ENCODE peak calls at places on chromosomes 16 and 17, in eight cellular contexts. V is tibial artery, L is transverse colon, F is mucosa of descending colon, E is osteoblast, X is AG10803, U is GM23338, O is lung. D is an unnamed sample.

GRCh38 chr17:77822302-77823030 is 136.0 kb upstream of the TNRC6C start:
- DNase-seq in U (no peak), O (no peak), L (peak; percentile 56), V (peak; percentile 75), E (no peak), X (peak; percentile 28), F (no peak), D (peak; percentile 56)

GRCh38 chr16:81366316-81366932 is 51.7 kb downstream of the GAN start:
- DNase-seq in L (no peak), U (peak; percentile 70), X (peak; percentile 47), E (peak; percentile 67), O (no peak), V (no peak), F (no peak), D (no peak)

GRCh38 chr17:28342313-28342712 is 6.8 kb downstream of the TNFAIP1 start:
- DNase-seq in O (no peak), E (no peak), X (no peak), F (no peak), U (no peak), L (no peak), V (no peak), D (no peak)

GRCh38 chr16:48126801-48127644 is 28.8 kb downstream of the ABCC12 start:
- DNase-seq in E (peak; percentile 93), X (peak; percentile 98), O (peak; percentile 77), F (no peak), U (no peak), L (no peak), V (no peak), D (no peak)

GRCh38 chr17:58918072-58918471 is 162.4 kb downstream of the PPM1E start:
- DNase-seq in F (no peak), E (no peak), X (no peak), L (no peak), O (no peak), U (peak; percentile 30), V (no peak), D (no peak)

GRCh38 chr16:16161319-16161718 is 62.0 kb downstream of the ABCC6 start:
- DNase-seq in V (no peak), O (no peak), U (no peak), E (no peak), F (no peak), L (no peak), X (no peak), D (no peak)

GRCh38 chr17:68719431-68719830 is 118.3 kb upstream of the FAM20A start:
- DNase-seq in V (no peak), X (peak; percentile 61), F (no peak), O (no peak), L (no peak), E (peak; percentile 81), U (no peak), D (no peak)

GRCh38 chr17:44389281-44389680 is at the start of gene ITGA2B:
- DNase-seq in V (no peak), O (no peak), U (no peak), F (no peak), X (no peak), E (no peak), L (no peak), D (no peak)

GRCh38 chr17:72632026-72632684 is 460.3 kb downstream of the SLC39A11 start:
- DNase-seq in F (peak; percentile 90), V (no peak), X (no peak), U (no peak), E (no peak), O (no peak), L (peak; percentile 91), D (no peak)

GRCh38 chr16:86068722-86069121 is 169.8 kb downstream of the IRF8 start:
- DNase-seq in V (no peak), X (no peak), O (no peak), F (no peak), U (no peak), L (no peak), E (no peak), D (no peak)

GRCh38 chr17:42548070-42548837 is 4.5 kb upstream of the HSD17B1 start:
- DNase-seq in V (no peak), L (peak; percentile 93), E (peak; percentile 90), O (peak; percentile 86), U (peak; percentile 98), X (no peak), F (peak; percentile 91), D (peak; percentile 62)

GRCh38 chr17:66637491-66637890 is 197.4 kb upstream of the CACNG5 start:
- DNase-seq in F (no peak), V (no peak), X (no peak), O (no peak), U (no peak), E (no peak), L (no peak), D (no peak)

DNA sequence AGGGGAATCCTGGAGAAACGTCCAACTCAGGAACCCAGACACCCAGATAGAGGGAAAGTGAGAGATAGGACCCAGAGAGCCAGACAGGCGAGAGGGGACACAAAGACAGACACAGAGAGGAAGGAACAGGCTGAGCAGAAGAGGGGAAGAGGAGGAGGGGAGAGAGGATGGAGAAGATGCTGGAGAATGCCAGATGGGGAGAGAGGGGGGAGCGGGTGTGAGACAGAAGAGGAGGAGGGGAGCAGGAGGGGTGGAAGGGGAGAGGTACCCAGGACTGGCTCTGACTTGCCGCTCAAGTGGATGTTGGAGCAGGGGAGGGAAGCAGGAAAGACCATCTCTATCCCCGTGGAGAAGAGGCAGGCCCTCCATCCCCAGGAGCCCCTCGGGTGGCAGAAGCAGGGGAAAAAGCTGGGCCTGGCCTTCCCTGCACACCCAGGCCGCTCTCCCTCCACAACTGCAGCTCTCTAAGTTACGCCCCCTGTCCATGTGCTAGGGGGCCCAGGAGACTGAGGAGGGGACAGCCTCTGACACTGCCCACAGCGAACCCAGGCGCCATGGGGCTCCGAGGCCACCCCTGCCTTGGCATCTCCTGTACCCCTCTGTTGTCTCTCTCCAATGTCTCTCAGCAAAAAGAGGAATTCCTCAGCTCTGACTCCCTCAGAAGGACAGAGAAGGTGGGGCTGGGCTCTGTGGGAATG is 4.8 kb downstream of the PPP1R9B start:
- DNase-seq in E (peak; percentile 65), X (no peak), F (no peak), V (no peak), U (no peak), L (no peak), O (no peak), D (no peak)
- H3K4me3 ChIP-seq in E (no peak overlapping the region), X (no peak overlapping the region), F (no peak overlapping the region), V (peak overlapping the region; percentile 74), U (no peak overlapping the region), L (no peak overlapping the region), O (no peak overlapping the region), D (peak overlapping the region; percentile 5)

DNA sequence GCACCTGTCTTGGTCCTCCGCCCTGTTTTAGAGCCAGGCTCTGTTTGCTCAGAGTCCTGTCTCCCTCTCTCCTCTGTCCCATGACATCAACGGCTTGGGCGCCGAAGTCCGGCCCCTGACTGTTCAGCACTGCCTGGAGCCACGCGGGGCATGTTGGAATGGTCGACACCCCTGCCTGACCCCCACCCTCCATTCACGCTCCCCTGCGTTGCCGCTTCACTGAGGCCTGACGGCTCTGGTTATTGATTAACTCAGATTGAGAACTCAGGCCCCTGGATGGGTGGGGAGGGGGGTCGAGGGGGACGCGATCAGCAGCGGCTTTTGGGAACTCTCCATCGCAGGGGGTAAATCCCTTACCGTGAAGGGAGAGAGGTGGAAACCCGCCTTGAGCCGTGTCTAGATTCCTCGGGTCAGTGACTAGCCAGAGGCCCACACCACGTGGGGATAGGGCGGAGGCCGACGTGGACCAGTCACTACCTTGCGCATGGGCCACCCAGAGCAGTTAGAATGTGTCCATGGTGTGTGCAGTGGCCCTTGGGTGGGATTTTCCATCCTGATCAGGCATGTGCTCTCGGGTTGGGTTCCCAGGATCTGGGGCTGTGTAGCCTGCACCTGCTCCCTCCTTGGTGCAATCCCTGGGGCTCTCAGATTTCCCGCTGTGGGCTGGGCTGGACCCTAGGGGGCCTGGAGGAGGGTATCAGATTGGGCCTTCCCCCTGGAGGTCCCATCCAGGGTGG is 1.0 kb downstream of the SMTNL2 start:
- DNase-seq in F (no peak), U (no peak), E (peak; percentile 86), V (no peak), X (no peak), L (no peak), O (no peak), D (no peak)
- H3K4me3 ChIP-seq in F (no peak overlapping the region), U (peak overlapping the region; percentile 74), E (no peak overlapping the region), V (peak overlapping the region; percentile 48), X (no peak overlapping the region), L (no peak overlapping the region), O (no peak overlapping the region), D (peak overlapping the region; percentile 63)

GRCh38 chr16:72937916-72938315 is 110.0 kb downstream of the ZFHX3 start:
- DNase-seq in U (no peak), E (no peak), X (no peak), V (no peak), F (no peak), L (no peak), O (no peak), D (no peak)

GRCh38 chr16:72937360-72937759 is 110.6 kb downstream of the ZFHX3 start:
- DNase-seq in U (no peak), F (no peak), O (no peak), X (no peak), V (no peak), E (no peak), L (no peak), D (no peak)

GRCh38 chr16:72939247-72939646 is 108.7 kb downstream of the ZFHX3 start:
- DNase-seq in O (no peak), U (no peak), X (peak; percentile 76), F (no peak), E (no peak), V (peak; percentile 86), L (peak; percentile 36), D (peak; percentile 55)

GRCh38 chr16:72936408-72936807 is 111.5 kb downstream of the ZFHX3 start:
- DNase-seq in V (no peak), E (no peak), U (no peak), F (no peak), L (no peak), X (no peak), O (no peak), D (no peak)

GRCh38 chr16:72938426-72939164 is 109.3 kb downstream of the ZFHX3 start:
- DNase-seq in O (peak; percentile 68), U (no peak), V (peak; percentile 98), F (peak; percentile 80), E (peak; percentile 94), L (peak; percentile 56), X (peak; percentile 91), D (peak; percentile 83)
- H3K4me3 ChIP-seq in O (no peak overlapping the region), U (no peak overlapping the region), V (peak overlapping the region; percentile 40), F (no peak overlapping the region), E (peak overlapping the region; percentile 52), L (no peak overlapping the region), X (peak overlapping the region; percentile 47), D (peak overlapping the region; percentile 24)

GRCh38 chr17:79791354-79792123 is 5.3 kb downstream of the CBX8 start:
- DNase-seq in V (no peak), U (peak; percentile 57), O (no peak), L (no peak), E (no peak), F (peak; percentile 36), X (no peak), D (peak; percentile 8)

GRCh38 chr17:79788455-79788854 is 8.4 kb downstream of the CBX8 start:
- DNase-seq in L (no peak), O (no peak), X (no peak), E (peak; percentile 80), V (no peak), F (no peak), U (no peak), D (no peak)

GRCh38 chr17:79788989-79789942 is 7.6 kb downstream of the CBX8 start:
- DNase-seq in E (peak; percentile 73), F (no peak), V (no peak), L (no peak), U (peak; percentile 88), X (no peak), O (no peak), D (no peak)

GRCh38 chr17:79790805-79791353 is 6.0 kb downstream of the CBX8 start:
- DNase-seq in O (no peak), U (peak; percentile 53), X (no peak), L (no peak), F (peak; percentile 45), E (no peak), V (no peak), D (peak; percentile 8)

GRCh38 chr17:79789943-79790804 is 6.7 kb downstream of the CBX8 start:
- DNase-seq in F (peak; percentile 66), V (no peak), E (peak; percentile 98), X (no peak), L (peak; percentile 50), U (peak; percentile 81), O (no peak), D (peak; percentile 55)
- H3K4me3 ChIP-seq in F (no peak overlapping the region), V (no peak overlapping the region), E (peak overlapping the region; percentile 10), X (no peak overlapping the region), L (no peak overlapping the region), U (peak overlapping the region; percentile 68), O (no peak overlapping the region), D (peak overlapping the region; percentile 30)

D was measured in heart right ventricle.